ENCODE peak calls at places on chromosomes 3 and 15, in five cellular contexts. O is caudate nucleus; M is KG1; G is CD4-positive, alpha-beta memory T cell; R is body of pancreas. V is an unnamed sample.

GRCh38 chr3:62088472-62089104 is 284.8 kb downstream of the FEZF2 start:
- DNase-seq in R (no peak), M (no peak), G (no peak), O (no peak), V (no peak)

GRCh38 chr3:61789861-61790260 is 228.5 kb downstream of the PTPRG start:
- DNase-seq in R (no peak), G (no peak), O (no peak), M (no peak), V (no peak)

GRCh38 chr15:29952245-29952644 is 130.0 kb upstream of the TJP1 start:
- DNase-seq in O (no peak), M (no peak), G (no peak), R (no peak), V (no peak)

GRCh38 chr3:168850109-168850508 is 754.4 kb upstream of the GOLIM4 start:
- DNase-seq in R (no peak), O (no peak), M (no peak), G (no peak), V (no peak)

GRCh38 chr15:66715736-66716667 is 14.0 kb downstream of the SMAD6 start:
- DNase-seq in G (no peak), M (no peak), O (no peak), R (peak; percentile 19), V (no peak)

GRCh38 chr3:168865022-168865551 is 769.4 kb upstream of the GOLIM4 start:
- DNase-seq in G (no peak), R (no peak), M (no peak), O (no peak), V (peak; percentile 53)

GRCh38 chr3:58058654-58059263 is 50.5 kb downstream of the FLNB start:
- DNase-seq in O (no peak), R (no peak), M (no peak), G (no peak), V (no peak)

GRCh38 chr15:38564557-38565286 is at the start of gene RASGRP1:
- DNase-seq in R (peak; percentile 77), O (peak; percentile 43), G (peak; percentile 91), M (peak; percentile 58), V (peak; percentile 81)

GRCh38 chr3:10873415-10873814 is 57.4 kb downstream of the SLC6A11 start:
- DNase-seq in O (no peak), M (no peak), R (no peak), G (no peak), V (no peak)

GRCh38 chr3:175433026-175433668 is 574.0 kb downstream of the NAALADL2 start:
- DNase-seq in M (no peak), R (no peak), O (no peak), G (no peak), V (peak; percentile 67)

GRCh38 chr15:80898040-80898439 is 91.6 kb downstream of the MESD start:
- DNase-seq in G (no peak), R (no peak), M (no peak), O (no peak), V (no peak)

GRCh38 chr3:129023909-129024308 is 22.8 kb downstream of the EFCC1 start:
- DNase-seq in O (no peak), M (no peak), R (no peak), G (no peak), V (no peak)

GRCh38 chr15:70672081-70672480 is 91.3 kb downstream of the UACA start:
- DNase-seq in O (no peak), M (peak; percentile 46), G (peak; percentile 78), R (no peak), V (no peak)

GRCh38 chr3:35638640-35639250 is 580 bp upstream of the ARPP21 start:
- DNase-seq in O (no peak), R (no peak), M (no peak), G (no peak), V (no peak)

GRCh38 chr3:141105828-141106628 is 54.9 kb downstream of the SPSB4 start:
- DNase-seq in O (no peak), R (peak; percentile 88), M (peak; percentile 24), G (peak; percentile 47), V (peak; percentile 86)

GRCh38 chr15:39624806-39625205 is 43.9 kb downstream of the THBS1 start:
- DNase-seq in G (peak; percentile 88), M (peak; percentile 29), O (no peak), R (peak; percentile 54), V (no peak)

GRCh38 chr3:2948882-2949281 is 161.3 kb downstream of the IL5RA start:
- DNase-seq in R (no peak), O (no peak), M (no peak), G (no peak), V (no peak)

GRCh38 chr3:128482857-128483656 is 9.9 kb downstream of the GATA2 start:
- DNase-seq in G (no peak), O (no peak), M (peak; percentile 74), R (no peak), V (peak; percentile 56)

GRCh38 chr15:66842710-66843441 is 140.8 kb downstream of the SMAD6 start:
- DNase-seq in G (no peak), R (peak; percentile 80), O (no peak), M (no peak), V (no peak)

GRCh38 chr3:173066044-173066679 is 74.9 kb downstream of the SPATA16 start:
- DNase-seq in G (no peak), M (peak; percentile 19), O (no peak), R (peak; percentile 11), V (no peak)

GRCh38 chr3:72663429-72663828 is 184.8 kb downstream of the SHQ1 start:
- DNase-seq in G (no peak), M (no peak), O (no peak), R (no peak), V (no peak)

GRCh38 chr3:117788086-117788485 is 1078.5 kb downstream of the TUSC7 start:
- DNase-seq in M (no peak), G (no peak), O (no peak), R (peak; percentile 45), V (peak; percentile 68)

GRCh38 chr3:113286524-113286923 is 75.2 kb downstream of the BOC start:
- DNase-seq in R (no peak), M (no peak), O (no peak), G (no peak), V (no peak)

GRCh38 chr3:108185536-108185935 is 36.7 kb downstream of the IFT57 start:
- DNase-seq in O (no peak), M (no peak), G (no peak), R (no peak), V (no peak)

GRCh38 chr3:4835616-4836043 is 143.6 kb upstream of the BHLHE40 start:
- DNase-seq in R (no peak), G (no peak), O (no peak), M (peak; percentile 29), V (no peak)

GRCh38 chr3:100402150-100402706 is 889 bp downstream of the LNP1 start:
- DNase-seq in R (no peak), G (no peak), O (no peak), M (peak; percentile 22), V (peak; percentile 55)

GRCh38 chr3:183506674-183507290 is 48.7 kb downstream of the KLHL6 start:
- DNase-seq in O (no peak), M (no peak), G (no peak), R (peak; percentile 52), V (no peak)

GRCh38 chr3:144084929-144085328 is 113.3 kb downstream of the DIPK2A start:
- DNase-seq in O (no peak), G (no peak), R (no peak), M (no peak), V (no peak)

GRCh38 chr15:71677352-71677751 is 133.0 kb upstream of the NR2E3 start:
- DNase-seq in M (no peak), G (no peak), O (no peak), R (no peak), V (no peak)

GRCh38 chr15:34999906-35000305 is 11.8 kb upstream of the ZNF770 start:
- DNase-seq in M (no peak), G (no peak), R (no peak), O (no peak), V (no peak)

GRCh38 chr15:51223771-51224229 is 114.6 kb downstream of the CYP19A1 start:
- DNase-seq in G (no peak), M (no peak), O (no peak), R (peak; percentile 46), V (no peak)

GRCh38 chr3:8983591-8983990 is 20.3 kb upstream of the RAD18 start:
- DNase-seq in R (no peak), O (no peak), M (no peak), G (no peak), V (no peak)

GRCh38 chr15:72964542-72964941 is 87.7 kb upstream of the NEO1 start:
- DNase-seq in O (no peak), G (peak; percentile 37), R (no peak), M (no peak), V (no peak)

GRCh38 chr15:88657326-88658069 is 18.7 kb downstream of the ISG20 start:
- DNase-seq in G (no peak), O (no peak), R (peak; percentile 47), M (no peak), V (peak; percentile 79)

GRCh38 chr3:57572096-57572495 is 16.0 kb downstream of the PDE12 start:
- DNase-seq in G (no peak), O (no peak), R (no peak), M (no peak), V (no peak)

GRCh38 chr3:184415229-184415517 is 35.3 kb downstream of the CHRD start:
- DNase-seq in R (no peak), O (no peak), M (no peak), G (no peak), V (no peak)

GRCh38 chr3:113897373-113897777 is 50.4 kb upstream of the ZDHHC23 start:
- DNase-seq in G (peak; percentile 6), R (peak; percentile 73), O (no peak), M (no peak), V (no peak)

GRCh38 chr15:29842290-29842689 is 20.0 kb upstream of the TJP1 start:
- DNase-seq in O (no peak), G (no peak), M (no peak), R (no peak), V (no peak)

GRCh38 chr3:45742432-45743089 is 53.4 kb downstream of the SACM1L start:
- DNase-seq in R (no peak), G (no peak), M (no peak), O (no peak), V (no peak)

GRCh38 chr3:98556164-98557130 is 24.7 kb downstream of the GPR15 start:
- DNase-seq in R (no peak), G (peak; percentile 64), M (peak; percentile 32), O (no peak), V (no peak)